ENCODE peak calls at places on chromosomes 13 and 19, in six cellular contexts. X, H, L, I, G and B are unnamed samples.

GRCh38 chr13:62014299-62014698 is 598.6 kb upstream of the PCDH20 start:
- DNase-seq in G (no peak), H (no peak), X (no peak), I (peak), L (no peak), B (no peak)

GRCh38 chr19:41753159-41753558 is 2.2 kb upstream of the CEACAM6 start:
- DNase-seq in X (no peak), I (peak), L (peak), H (no peak), G (peak), B (no peak)

GRCh38 chr19:38837656-38838121 is 6.1 kb upstream of the ECH1 start:
- DNase-seq in G (no peak), I (no peak), L (no peak), X (no peak), H (no peak), B (no peak)

GRCh38 chr13:31790992-31791391 is 51.7 kb downstream of the RXFP2 start:
- DNase-seq in H (no peak), G (no peak), I (peak), X (peak), L (no peak), B (peak)

GRCh38 chr19:8831373-8831772 is 731 bp downstream of the ZNF558 start:
- DNase-seq in X (no peak), G (no peak), I (no peak), H (no peak), L (no peak), B (no peak)

GRCh38 chr19:18639706-18640105 is 2.9 kb downstream of the KLHL26 start:
- DNase-seq in X (peak), H (no peak), I (no peak), L (no peak), G (no peak), B (no peak)

GRCh38 chr19:39542198-39542597 is 2.2 kb upstream of the EID2 start:
- DNase-seq in I (no peak), X (no peak), H (no peak), L (no peak), G (no peak), B (no peak)

GRCh38 chr13:78137404-78138142 is 218.9 kb upstream of the EDNRB start:
- DNase-seq in H (no peak), I (peak), X (peak), L (peak), G (peak), B (peak)

GRCh38 chr13:92510416-92510815 is 716.2 kb upstream of the GPC6 start:
- DNase-seq in G (no peak), L (peak), X (peak), I (no peak), H (no peak), B (peak)

GRCh38 chr13:51212808-51213728 is 9.1 kb upstream of the FAM124A start:
- DNase-seq in X (peak), H (no peak), L (no peak), I (peak), G (no peak), B (peak)

GRCh38 chr13:39506559-39507390 is 96.2 kb downstream of the LHFPL6 start:
- DNase-seq in G (no peak), H (no peak), X (peak), I (no peak), L (peak), B (peak)

GRCh38 chr13:99980201-99981114 is 1.1 kb upstream of the ZIC2 start:
- DNase-seq in L (peak), X (peak), I (peak), G (peak), H (no peak), B (peak)

GRCh38 chr13:77168232-77168631 is 141.3 kb upstream of the FBXL3 start:
- DNase-seq in G (no peak), H (no peak), I (no peak), L (no peak), X (no peak), B (no peak)

GRCh38 chr13:44303681-44304432 is 69.8 kb upstream of the SERP2 start:
- DNase-seq in I (peak), H (no peak), X (no peak), L (no peak), G (no peak), B (no peak)

GRCh38 chr13:109105899-109106298 is 476.5 kb downstream of the MYO16 start:
- DNase-seq in H (no peak), I (peak), L (no peak), X (peak), G (no peak), B (no peak)

GRCh38 chr13:106038752-106039151 is 496.7 kb downstream of the EFNB2 start:
- DNase-seq in X (peak), G (no peak), H (no peak), L (peak), I (peak), B (peak)

GRCh38 chr13:69948016-69948415 is 159.6 kb upstream of the ATXN8OS start:
- DNase-seq in H (no peak), X (no peak), G (no peak), L (no peak), I (no peak), B (no peak)

GRCh38 chr19:47608908-47609879 is at the start of gene BICRA:
- DNase-seq in H (peak), L (no peak), I (peak), G (peak), X (peak), B (peak)

GRCh38 chr13:23509781-23510543 is 60.2 kb upstream of the TNFRSF19 start:
- DNase-seq in G (peak), X (peak), L (peak), I (peak), H (no peak), B (peak)

GRCh38 chr19:47241919-47242644 is 11.1 kb upstream of the BBC3 start:
- DNase-seq in X (no peak), G (no peak), H (no peak), I (no peak), L (no peak), B (peak)

GRCh38 chr19:42242071-42242511 is 311 bp downstream of the GSK3A start:
- DNase-seq in H (no peak), X (peak), L (no peak), I (no peak), G (no peak), B (no peak)

GRCh38 chr19:19514215-19514633 is 1.1 kb downstream of the TSSK6 start:
- DNase-seq in X (peak), G (peak), L (peak), H (no peak), I (peak), B (peak)

GRCh38 chr19:45591004-45591637 is 6.5 kb upstream of the OPA3 start:
- DNase-seq in H (no peak), G (no peak), L (no peak), X (peak), I (peak), B (no peak)

GRCh38 chr19:48480476-48481190 is 11.5 kb downstream of the CYTH2 start:
- DNase-seq in H (no peak), G (peak), I (peak), L (peak), X (peak), B (no peak)

GRCh38 chr19:16161848-16162247 is 11.5 kb downstream of the CIB3 start:
- DNase-seq in X (peak), I (peak), G (no peak), L (peak), H (no peak), B (peak)